ENCODE peak calls at places on chromosomes 4 and X, in eight cellular contexts. Y is lower lobe of right lung, R is hepatocyte, M is endothelial cell, U is endothelial cell of umbilical vein, F is fibroblast of pulmonary artery, Q is mucosa of descending colon, N is WTC11. T is an unnamed sample.

GRCh38 chr4:7382634-7383014 is 52.1 kb downstream of the PSAPL1 start:
- DNase-seq in R (no peak), Q (no peak), Y (no peak), F (no peak), N (no peak), U (no peak), M (no peak), T (no peak)

GRCh38 chrX:153580700-153581386 is 18.1 kb downstream of the CCNQ start:
- DNase-seq in F (no peak), R (no peak), Q (peak; percentile 45), U (peak; percentile 1), N (peak; percentile 78), Y (no peak), M (peak; percentile 44), T (no peak)

GRCh38 chr4:119299221-119300071 is 22.5 kb downstream of the FABP2 start:
- DNase-seq in N (no peak), M (no peak), U (peak; percentile 56), F (peak; percentile 18), R (peak; percentile 31), Q (peak; percentile 13), Y (no peak), T (peak; percentile 22)

GRCh38 chr4:31467781-31468180 is 747.6 kb downstream of the PCDH7 start:
- DNase-seq in U (no peak), Q (no peak), R (no peak), F (peak; percentile 34), M (no peak), Y (no peak), N (no peak), T (peak; percentile 2)

GRCh38 chr4:87540176-87541058 is 11.2 kb upstream of the SPARCL1 start:
- DNase-seq in N (no peak), M (no peak), Y (no peak), R (no peak), Q (peak; percentile 21), F (peak; percentile 84), U (no peak), T (peak; percentile 50)

GRCh38 chr4:8307714-8308113 is 38.2 kb downstream of the HTRA3 start:
- DNase-seq in Q (no peak), F (no peak), N (peak; percentile 2), R (no peak), U (no peak), Y (peak; percentile 11), M (no peak), T (no peak)

GRCh38 chr4:109319156-109319555 is 16.7 kb upstream of the COL25A1 start:
- DNase-seq in N (no peak), Q (no peak), Y (no peak), R (no peak), M (no peak), F (no peak), U (no peak), T (no peak)

GRCh38 chr4:150315175-150315574 is 236.9 kb downstream of the DCLK2 start:
- DNase-seq in F (no peak), R (no peak), Y (no peak), M (no peak), Q (no peak), U (no peak), N (no peak), T (peak; percentile 53)

GRCh38 chr4:26217961-26218676 is 102.7 kb upstream of the RBPJ start:
- DNase-seq in Y (peak; percentile 59), N (no peak), Q (peak; percentile 24), M (no peak), R (no peak), F (no peak), U (no peak), T (peak; percentile 68)

GRCh38 chr4:6963139-6963611 is 53.5 kb downstream of the TBC1D14 start:
- DNase-seq in U (peak; percentile 33), F (no peak), N (no peak), Y (no peak), Q (no peak), M (no peak), R (no peak), T (no peak)

GRCh38 chr4:52718123-52718522 is 33.1 kb downstream of the ERVMER34-1 start:
- DNase-seq in N (no peak), M (no peak), Q (no peak), U (peak; percentile 13), F (peak; percentile 12), Y (no peak), R (no peak), T (no peak)

GRCh38 chr4:157023941-157024340 is 52.0 kb upstream of the GLRB start:
- DNase-seq in M (no peak), N (no peak), F (no peak), Q (no peak), Y (no peak), R (no peak), U (no peak), T (no peak)

GRCh38 chrX:135340827-135341226 is 31.5 kb downstream of the ETDC start:
- DNase-seq in Q (no peak), F (peak; percentile 26), R (no peak), N (no peak), U (no peak), M (no peak), Y (no peak), T (peak; percentile 79)

GRCh38 chr4:75686346-75686745 is 13.1 kb upstream of the G3BP2 start:
- DNase-seq in N (no peak), Y (no peak), R (no peak), F (no peak), M (no peak), U (no peak), Q (no peak), T (no peak)

GRCh38 chrX:11648705-11649519 is 16.8 kb downstream of the ARHGAP6 start:
- DNase-seq in R (no peak), U (no peak), Y (no peak), Q (no peak), N (no peak), M (no peak), F (no peak), T (no peak)

GRCh38 chrX:155314260-155314659 is 20.2 kb downstream of the CLIC2 start:
- DNase-seq in Q (no peak), M (no peak), U (no peak), N (no peak), R (no peak), Y (no peak), F (no peak), T (no peak)

GRCh38 chrX:133323450-133323849 is 91.8 kb downstream of the GPC4 start:
- DNase-seq in F (no peak), N (no peak), M (no peak), R (peak; percentile 5), U (no peak), Q (no peak), Y (no peak), T (no peak)

GRCh38 chr4:40669504-40669903 is 39.8 kb upstream of the RBM47 start:
- DNase-seq in N (no peak), Q (no peak), U (no peak), Y (no peak), R (no peak), M (no peak), F (no peak), T (no peak)

GRCh38 chrX:132592880-132593279 is 104.0 kb upstream of the MBNL3 start:
- DNase-seq in F (peak; percentile 8), Y (no peak), N (peak; percentile 11), R (peak; percentile 25), Q (peak; percentile 12), M (peak; percentile 24), U (peak; percentile 1), T (peak; percentile 5)

GRCh38 chr4:159460408-159460807 is 357.5 kb downstream of the RAPGEF2 start:
- DNase-seq in N (no peak), F (no peak), R (no peak), Y (no peak), Q (no peak), M (no peak), U (no peak), T (no peak)

GRCh38 chr4:159464302-159464701 is 361.4 kb downstream of the RAPGEF2 start:
- DNase-seq in R (no peak), Y (no peak), N (no peak), Q (no peak), U (no peak), M (no peak), F (no peak), T (no peak)

GRCh38 chr4:159463235-159463634 is 360.4 kb downstream of the RAPGEF2 start:
- DNase-seq in M (no peak), Q (no peak), U (no peak), Y (no peak), N (no peak), R (no peak), F (no peak), T (no peak)
- TF ChIP-seq CTCF in M (no peak), Q (no peak), U (no peak), Y (no peak), N (no peak), R (no peak), F (no peak), T (no peak)

GRCh38 chrX:69137911-69138310 is 27.3 kb downstream of the PJA1 start:
- DNase-seq in Y (no peak), R (no peak), F (no peak), M (no peak), N (no peak), Q (no peak), U (no peak), T (no peak)

GRCh38 chrX:69137371-69137881 is 27.8 kb downstream of the PJA1 start:
- DNase-seq in M (peak; percentile 4), U (no peak), Q (no peak), Y (no peak), R (peak; percentile 33), N (peak; percentile 24), F (peak; percentile 83), T (peak; percentile 86)

GRCh38 chrX:69130448-69130847 is 34.8 kb downstream of the PJA1 start:
- DNase-seq in N (no peak), M (no peak), Q (no peak), Y (no peak), U (no peak), R (no peak), F (no peak), T (no peak)

GRCh38 chrX:69136546-69137331 is 28.5 kb downstream of the PJA1 start:
- DNase-seq in N (peak; percentile 58), U (no peak), M (peak; percentile 24), F (peak; percentile 4), Q (peak; percentile 16), R (peak; percentile 38), Y (no peak), T (no peak)

GRCh38 chrX:69133561-69134542 is 31.4 kb downstream of the PJA1 start:
- DNase-seq in R (peak; percentile 56), F (peak; percentile 78), Q (peak; percentile 12), U (peak; percentile 30), Y (no peak), N (peak; percentile 63), M (peak; percentile 47), T (peak; percentile 78)
- TF ChIP-seq CTCF in R (peak; percentile 47), F (peak; percentile 62), Q (no peak), U (peak; percentile 49), Y (peak; percentile 40), N (no peak), M (no peak), T (peak; percentile 60)

GRCh38 chr4:95095352-95095974 is 337.7 kb downstream of the BMPR1B start:
- DNase-seq in N (no peak), Y (no peak), M (peak; percentile 15), Q (no peak), U (peak; percentile 58), F (peak; percentile 59), R (peak; percentile 58), T (peak; percentile 66)
- TF ChIP-seq CTCF in N (peak; percentile 19), Y (peak; percentile 14), M (peak; percentile 23), Q (no peak), U (peak; percentile 35), F (peak; percentile 76), R (peak; percentile 78), T (peak; percentile 90)

DNA sequence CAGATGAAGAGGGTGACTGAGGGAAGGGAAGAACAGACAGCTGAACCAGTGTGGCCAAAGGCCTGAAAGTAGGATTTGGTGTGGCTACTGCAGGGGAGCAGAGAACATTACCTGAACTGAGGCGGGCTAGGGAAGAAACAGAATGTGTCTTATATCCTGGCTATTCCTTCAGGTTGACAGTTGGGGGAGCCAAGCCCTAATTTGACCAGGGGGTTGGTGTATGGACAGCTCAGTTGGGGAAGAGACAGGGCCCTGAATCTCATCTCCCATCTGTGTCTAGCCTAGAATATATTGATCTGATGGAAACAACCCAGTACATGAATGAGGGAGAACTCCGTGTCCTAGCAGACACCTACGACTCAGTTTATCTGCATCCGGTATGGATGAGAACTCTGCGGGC is 4.2 kb downstream of the HDAC6 start:
- DNase-seq in N (no peak), R (no peak), U (no peak), Q (no peak), Y (no peak), F (no peak), M (no peak), T (no peak)
- TF ChIP-seq CTCF in N (no peak), R (no peak), U (no peak), Q (no peak), Y (no peak), F (no peak), M (no peak), T (no peak)